ENCODE peak calls at places on chromosomes 5 and 9, in eight cellular contexts. One of them, this sample, is unnamed.

GRCh38 chr5:149913449-149914419 is 30.9 kb downstream of the PDE6A start:
- DNase-seq in lower leg skin: no peak
- DNase-seq in GM20000: no peak
- DNase-seq in fibroblast of pulmonary artery: no peak
- DNase-seq in neural crest cell: no peak
- DNase-seq in endothelial cell: no peak
- DNase-seq in astrocyte of the spinal cord: no peak
- DNase-seq in dorsolateral prefrontal cortex: no peak
- DNase-seq in this sample: no peak

GRCh38 chr5:68149189-68149588 is 66.4 kb upstream of the PIK3R1 start:
- DNase-seq in lower leg skin: no peak
- DNase-seq in GM20000: peak
- DNase-seq in fibroblast of pulmonary artery: peak
- DNase-seq in neural crest cell: no peak
- DNase-seq in endothelial cell: no peak
- DNase-seq in astrocyte of the spinal cord: peak
- DNase-seq in dorsolateral prefrontal cortex: no peak
- DNase-seq in this sample: no peak

GRCh38 chr9:15622596-15622995 is 69.8 kb downstream of the CCDC171 start:
- DNase-seq in lower leg skin: no peak
- DNase-seq in GM20000: no peak
- DNase-seq in fibroblast of pulmonary artery: peak
- DNase-seq in neural crest cell: no peak
- DNase-seq in endothelial cell: no peak
- DNase-seq in astrocyte of the spinal cord: peak
- DNase-seq in dorsolateral prefrontal cortex: no peak
- DNase-seq in this sample: no peak

GRCh38 chr9:33340186-33340585 is 49.9 kb downstream of the NFX1 start:
- DNase-seq in lower leg skin: no peak
- DNase-seq in GM20000: no peak
- DNase-seq in fibroblast of pulmonary artery: no peak
- DNase-seq in neural crest cell: no peak
- DNase-seq in endothelial cell: no peak
- DNase-seq in astrocyte of the spinal cord: no peak
- DNase-seq in dorsolateral prefrontal cortex: no peak
- DNase-seq in this sample: no peak

GRCh38 chr5:32710335-32710858 is 724 bp upstream of the NPR3 start:
- DNase-seq in lower leg skin: no peak
- DNase-seq in GM20000: peak
- DNase-seq in fibroblast of pulmonary artery: no peak
- DNase-seq in neural crest cell: peak
- DNase-seq in endothelial cell: peak
- DNase-seq in astrocyte of the spinal cord: no peak
- DNase-seq in dorsolateral prefrontal cortex: no peak
- DNase-seq in this sample: no peak

GRCh38 chr5:142145106-142145900 is 36.7 kb downstream of the NDFIP1 start:
- DNase-seq in lower leg skin: peak
- DNase-seq in GM20000: peak
- DNase-seq in fibroblast of pulmonary artery: peak
- DNase-seq in neural crest cell: peak
- DNase-seq in endothelial cell: peak
- DNase-seq in astrocyte of the spinal cord: peak
- DNase-seq in dorsolateral prefrontal cortex: no peak
- DNase-seq in this sample: peak

GRCh38 chr5:126486332-126486731 is 63.1 kb downstream of the GRAMD2B start:
- DNase-seq in lower leg skin: no peak
- DNase-seq in GM20000: no peak
- DNase-seq in fibroblast of pulmonary artery: no peak
- DNase-seq in neural crest cell: no peak
- DNase-seq in endothelial cell: no peak
- DNase-seq in astrocyte of the spinal cord: no peak
- DNase-seq in dorsolateral prefrontal cortex: no peak
- DNase-seq in this sample: no peak

GRCh38 chr9:93713716-93714115 is 137.3 kb downstream of the PHF2 start:
- DNase-seq in lower leg skin: no peak
- DNase-seq in GM20000: no peak
- DNase-seq in fibroblast of pulmonary artery: no peak
- DNase-seq in neural crest cell: no peak
- DNase-seq in endothelial cell: no peak
- DNase-seq in astrocyte of the spinal cord: no peak
- DNase-seq in dorsolateral prefrontal cortex: no peak
- DNase-seq in this sample: peak

GRCh38 chr5:103178167-103178566 is 58.1 kb downstream of the PPIP5K2 start:
- DNase-seq in lower leg skin: no peak
- DNase-seq in GM20000: no peak
- DNase-seq in fibroblast of pulmonary artery: peak
- DNase-seq in neural crest cell: no peak
- DNase-seq in endothelial cell: no peak
- DNase-seq in astrocyte of the spinal cord: no peak
- DNase-seq in dorsolateral prefrontal cortex: no peak
- DNase-seq in this sample: no peak

GRCh38 chr9:94554439-94555331 is at the start of gene PCAT7:
- DNase-seq in lower leg skin: no peak
- DNase-seq in GM20000: peak
- DNase-seq in fibroblast of pulmonary artery: peak
- DNase-seq in neural crest cell: peak
- DNase-seq in endothelial cell: peak
- DNase-seq in astrocyte of the spinal cord: no peak
- DNase-seq in dorsolateral prefrontal cortex: no peak
- DNase-seq in this sample: peak

GRCh38 chr9:35673132-35673997 is at the start of gene CA9:
- DNase-seq in lower leg skin: no peak
- DNase-seq in GM20000: no peak
- DNase-seq in fibroblast of pulmonary artery: no peak
- DNase-seq in neural crest cell: no peak
- DNase-seq in endothelial cell: no peak
- DNase-seq in astrocyte of the spinal cord: no peak
- DNase-seq in dorsolateral prefrontal cortex: no peak
- DNase-seq in this sample: no peak

GRCh38 chr5:137250421-137250820 is 248.7 kb downstream of the SPOCK1 start:
- DNase-seq in lower leg skin: no peak
- DNase-seq in GM20000: no peak
- DNase-seq in fibroblast of pulmonary artery: no peak
- DNase-seq in neural crest cell: no peak
- DNase-seq in endothelial cell: no peak
- DNase-seq in astrocyte of the spinal cord: no peak
- DNase-seq in dorsolateral prefrontal cortex: no peak
- DNase-seq in this sample: no peak

GRCh38 chr9:106934424-106934823 is 71.5 kb downstream of the ZNF462 start:
- DNase-seq in lower leg skin: no peak
- DNase-seq in GM20000: no peak
- DNase-seq in fibroblast of pulmonary artery: no peak
- DNase-seq in neural crest cell: no peak
- DNase-seq in endothelial cell: no peak
- DNase-seq in astrocyte of the spinal cord: no peak
- DNase-seq in dorsolateral prefrontal cortex: no peak
- DNase-seq in this sample: no peak
- TF ChIP-seq CTCF in lower leg skin: no peak
- TF ChIP-seq CTCF in GM20000: no peak
- TF ChIP-seq CTCF in fibroblast of pulmonary artery: no peak
- TF ChIP-seq CTCF in neural crest cell: no peak
- TF ChIP-seq CTCF in endothelial cell: no peak
- TF ChIP-seq CTCF in astrocyte of the spinal cord: no peak
- TF ChIP-seq CTCF in dorsolateral prefrontal cortex: no peak
- TF ChIP-seq CTCF in this sample: no peak

DNA sequence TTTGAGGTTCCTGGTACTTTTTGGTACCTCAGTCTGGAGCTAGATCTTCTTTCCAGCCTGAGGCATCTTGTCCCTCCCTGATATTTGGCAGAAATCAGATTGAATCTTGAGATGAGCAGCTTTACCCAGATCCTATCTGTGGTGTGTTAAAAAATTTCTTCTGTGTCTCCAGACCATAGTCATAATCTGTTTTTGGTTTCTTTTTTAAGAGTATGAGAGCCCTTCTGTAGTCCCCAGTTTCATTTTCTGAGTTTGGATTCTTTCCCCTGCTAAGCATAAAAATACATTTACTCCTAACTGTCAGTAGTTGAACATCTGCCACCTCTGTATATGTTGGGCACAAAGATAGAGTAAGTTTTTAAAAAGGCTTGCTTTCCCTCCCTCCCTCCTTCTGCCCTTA is 137.7 kb downstream of the CNTLN start:
- DNase-seq in lower leg skin: no peak
- DNase-seq in GM20000: no peak
- DNase-seq in fibroblast of pulmonary artery: no peak
- DNase-seq in neural crest cell: no peak
- DNase-seq in endothelial cell: no peak
- DNase-seq in astrocyte of the spinal cord: no peak
- DNase-seq in dorsolateral prefrontal cortex: no peak
- DNase-seq in this sample: no peak
- TF ChIP-seq CTCF in lower leg skin: no peak
- TF ChIP-seq CTCF in GM20000: no peak
- TF ChIP-seq CTCF in fibroblast of pulmonary artery: no peak
- TF ChIP-seq CTCF in neural crest cell: no peak
- TF ChIP-seq CTCF in endothelial cell: no peak
- TF ChIP-seq CTCF in astrocyte of the spinal cord: no peak
- TF ChIP-seq CTCF in dorsolateral prefrontal cortex: no peak
- TF ChIP-seq CTCF in this sample: no peak

DNA sequence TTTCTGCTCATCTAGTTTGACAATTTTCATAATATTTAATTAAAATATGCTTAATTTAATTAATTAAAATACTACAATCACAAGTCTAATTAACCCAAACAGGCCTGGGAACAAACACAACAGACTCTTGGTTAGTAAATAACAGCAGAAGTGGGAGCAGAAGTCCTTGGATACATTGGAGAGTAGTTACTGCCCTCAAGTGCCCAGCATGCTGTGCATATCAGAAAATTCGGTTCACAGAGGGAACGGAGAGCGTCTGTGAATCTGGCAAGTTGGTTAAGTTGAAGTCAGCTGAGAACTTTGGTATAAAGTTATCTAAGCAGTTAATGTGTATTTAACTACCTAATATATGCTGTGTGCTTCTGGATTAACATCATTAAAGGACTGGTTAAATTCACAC is 87.0 kb upstream of the ATG10 start:
- DNase-seq in lower leg skin: no peak
- DNase-seq in GM20000: no peak
- DNase-seq in fibroblast of pulmonary artery: no peak
- DNase-seq in neural crest cell: no peak
- DNase-seq in endothelial cell: no peak
- DNase-seq in astrocyte of the spinal cord: no peak
- DNase-seq in dorsolateral prefrontal cortex: no peak
- DNase-seq in this sample: no peak
- TF ChIP-seq CTCF in lower leg skin: no peak
- TF ChIP-seq CTCF in GM20000: no peak
- TF ChIP-seq CTCF in fibroblast of pulmonary artery: no peak
- TF ChIP-seq CTCF in neural crest cell: no peak
- TF ChIP-seq CTCF in endothelial cell: no peak
- TF ChIP-seq CTCF in astrocyte of the spinal cord: no peak
- TF ChIP-seq CTCF in dorsolateral prefrontal cortex: peak
- TF ChIP-seq CTCF in this sample: no peak

DNA sequence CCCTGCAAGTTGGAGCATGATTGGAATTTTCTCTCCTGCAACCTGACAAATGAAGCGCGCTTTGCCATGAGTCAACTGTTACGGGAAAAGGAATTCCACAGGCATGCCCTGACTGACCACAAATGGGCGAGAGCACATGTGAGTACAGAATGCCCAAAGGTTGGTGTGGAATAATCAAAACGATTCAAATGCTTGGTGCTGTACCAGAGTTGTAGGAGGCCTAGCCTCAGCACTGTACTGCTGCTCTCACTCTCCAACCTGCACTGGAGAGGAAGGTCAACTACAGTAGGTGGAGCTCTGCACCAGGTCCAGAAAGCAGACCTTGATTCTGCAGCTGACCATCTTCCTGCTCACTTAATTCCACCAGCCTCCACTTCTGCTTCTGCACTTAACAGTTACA is 406.9 kb upstream of the ACTBL2 start:
- DNase-seq in lower leg skin: no peak
- DNase-seq in GM20000: no peak
- DNase-seq in fibroblast of pulmonary artery: peak
- DNase-seq in neural crest cell: no peak
- DNase-seq in endothelial cell: peak
- DNase-seq in astrocyte of the spinal cord: peak
- DNase-seq in dorsolateral prefrontal cortex: no peak
- DNase-seq in this sample: peak
- TF ChIP-seq CTCF in lower leg skin: no peak
- TF ChIP-seq CTCF in GM20000: no peak
- TF ChIP-seq CTCF in fibroblast of pulmonary artery: peak
- TF ChIP-seq CTCF in neural crest cell: no peak
- TF ChIP-seq CTCF in endothelial cell: no peak
- TF ChIP-seq CTCF in astrocyte of the spinal cord: peak
- TF ChIP-seq CTCF in dorsolateral prefrontal cortex: peak
- TF ChIP-seq CTCF in this sample: peak

GRCh38 chr9:38705917-38706316 is 14.0 kb downstream of the FAM240B start:
- DNase-seq in lower leg skin: no peak
- DNase-seq in GM20000: no peak
- DNase-seq in fibroblast of pulmonary artery: no peak
- DNase-seq in neural crest cell: no peak
- DNase-seq in endothelial cell: no peak
- DNase-seq in astrocyte of the spinal cord: no peak
- DNase-seq in dorsolateral prefrontal cortex: no peak
- DNase-seq in this sample: no peak

GRCh38 chr9:38706493-38706892 is 13.4 kb downstream of the FAM240B start:
- DNase-seq in lower leg skin: no peak
- DNase-seq in GM20000: no peak
- DNase-seq in fibroblast of pulmonary artery: no peak
- DNase-seq in neural crest cell: no peak
- DNase-seq in endothelial cell: no peak
- DNase-seq in astrocyte of the spinal cord: no peak
- DNase-seq in dorsolateral prefrontal cortex: no peak
- DNase-seq in this sample: no peak

GRCh38 chr9:38713426-38713825 is 6.5 kb downstream of the FAM240B start:
- DNase-seq in lower leg skin: no peak
- DNase-seq in GM20000: no peak
- DNase-seq in fibroblast of pulmonary artery: peak
- DNase-seq in neural crest cell: no peak
- DNase-seq in endothelial cell: no peak
- DNase-seq in astrocyte of the spinal cord: peak
- DNase-seq in dorsolateral prefrontal cortex: no peak
- DNase-seq in this sample: peak

GRCh38 chr9:38708759-38709158 is 11.2 kb downstream of the FAM240B start:
- DNase-seq in lower leg skin: no peak
- DNase-seq in GM20000: no peak
- DNase-seq in fibroblast of pulmonary artery: no peak
- DNase-seq in neural crest cell: no peak
- DNase-seq in endothelial cell: no peak
- DNase-seq in astrocyte of the spinal cord: peak
- DNase-seq in dorsolateral prefrontal cortex: no peak
- DNase-seq in this sample: no peak

GRCh38 chr9:38707885-38708640 is 11.9 kb downstream of the FAM240B start:
- DNase-seq in lower leg skin: no peak
- DNase-seq in GM20000: peak
- DNase-seq in fibroblast of pulmonary artery: no peak
- DNase-seq in neural crest cell: no peak
- DNase-seq in endothelial cell: no peak
- DNase-seq in astrocyte of the spinal cord: no peak
- DNase-seq in dorsolateral prefrontal cortex: no peak
- DNase-seq in this sample: no peak
- TF ChIP-seq CTCF in lower leg skin: no peak
- TF ChIP-seq CTCF in GM20000: peak
- TF ChIP-seq CTCF in fibroblast of pulmonary artery: peak
- TF ChIP-seq CTCF in neural crest cell: peak
- TF ChIP-seq CTCF in endothelial cell: peak
- TF ChIP-seq CTCF in astrocyte of the spinal cord: peak
- TF ChIP-seq CTCF in dorsolateral prefrontal cortex: no peak
- TF ChIP-seq CTCF in this sample: peak

This sample was measured in foreskin keratinocyte.